ENCODE peak calls at places on chromosome 20, in eight cellular contexts. M is lower leg skin, X is fibroblast of mammary gland, G is left ventricle myocardium inferior, B is cardiac fibroblast, Q is astrocyte of the spinal cord, O is lung, H is AG04449. N is an unnamed sample.

GRCh38 chr20:32672982-32673727 is 586 bp downstream of the C20orf203 start:
- DNase-seq in M (no peak), X (no peak), G (no peak), B (no peak), Q (no peak), O (no peak), H (no peak), N (no peak)

GRCh38 chr20:37201827-37202162 is 22.4 kb upstream of the MROH8 start:
- DNase-seq in M (no peak), X (no peak), G (no peak), B (no peak), Q (no peak), O (no peak), H (no peak), N (no peak)

GRCh38 chr20:25076201-25076600 is 5.7 kb downstream of the VSX1 start:
- DNase-seq in M (no peak), X (no peak), G (no peak), B (no peak), Q (no peak), O (no peak), H (no peak), N (no peak)

GRCh38 chr20:13318871-13319521 is 97.9 kb downstream of the ISM1 start:
- DNase-seq in M (no peak), X (no peak), G (no peak), B (no peak), Q (no peak), O (no peak), H (no peak), N (no peak)

GRCh38 chr20:16017656-16018055 is 555.6 kb downstream of the KIF16B start:
- DNase-seq in M (no peak), X (peak), G (no peak), B (no peak), Q (no peak), O (no peak), H (no peak), N (no peak)

GRCh38 chr20:24639167-24639548 is 169.7 kb downstream of the SYNDIG1 start:
- DNase-seq in M (no peak), X (no peak), G (no peak), B (no peak), Q (no peak), O (no peak), H (no peak), N (no peak)

GRCh38 chr20:37233471-37234253 is 28.0 kb downstream of the GHRH start:
- DNase-seq in M (no peak), X (no peak), G (no peak), B (no peak), Q (no peak), O (no peak), H (no peak), N (no peak)

GRCh38 chr20:16048881-16049280 is 524.4 kb downstream of the KIF16B start:
- DNase-seq in M (no peak), X (no peak), G (no peak), B (no peak), Q (no peak), O (no peak), H (no peak), N (no peak)

GRCh38 chr20:50152394-50153152 is 950 bp downstream of the PEDS1 start:
- DNase-seq in M (no peak), X (no peak), G (no peak), B (no peak), Q (no peak), O (no peak), H (no peak), N (no peak)

GRCh38 chr20:24617757-24618450 is 148.5 kb downstream of the SYNDIG1 start:
- DNase-seq in M (no peak), X (no peak), G (no peak), B (no peak), Q (no peak), O (no peak), H (no peak), N (no peak)

GRCh38 chr20:37677969-37678610 is 15.7 kb upstream of the CTNNBL1 start:
- DNase-seq in M (no peak), X (no peak), G (no peak), B (no peak), Q (no peak), O (no peak), H (no peak), N (no peak)

GRCh38 chr20:25863536-25864325 is 167.1 kb upstream of the ZNF337 start:
- DNase-seq in M (no peak), X (no peak), G (no peak), B (no peak), Q (no peak), O (no peak), H (no peak), N (peak)

GRCh38 chr20:46034039-46034438 is 5.0 kb downstream of the SLC12A5 start:
- DNase-seq in M (no peak), X (peak), G (no peak), B (no peak), Q (no peak), O (no peak), H (no peak), N (no peak)

GRCh38 chr20:63580796-63581461 is 6.9 kb upstream of the HELZ2 start:
- DNase-seq in M (no peak), X (peak), G (no peak), B (peak), Q (peak), O (no peak), H (no peak), N (peak)

GRCh38 chr20:53642196-53643030 is 48.8 kb upstream of the ZNF217 start:
- DNase-seq in M (peak), X (peak), G (no peak), B (peak), Q (peak), O (no peak), H (no peak), N (peak)

GRCh38 chr20:61387204-61387958 is 135.3 kb downstream of the CDH4 start:
- DNase-seq in M (no peak), X (peak), G (no peak), B (peak), Q (peak), O (peak), H (no peak), N (peak)

GRCh38 chr20:54194724-54195438 is 13.0 kb upstream of the PFDN4 start:
- DNase-seq in M (no peak), X (peak), G (no peak), B (no peak), Q (no peak), O (no peak), H (no peak), N (no peak)

GRCh38 chr20:48637461-48637860 is 190.3 kb downstream of the PREX1 start:
- DNase-seq in M (no peak), X (no peak), G (no peak), B (no peak), Q (no peak), O (no peak), H (no peak), N (no peak)

GRCh38 chr20:25573288-25574251 is 11.8 kb downstream of the NINL start:
- DNase-seq in M (no peak), X (peak), G (no peak), B (no peak), Q (peak), O (no peak), H (no peak), N (peak)

GRCh38 chr20:49380245-49380875 is 102.1 kb downstream of the KCNB1 start:
- DNase-seq in M (no peak), X (no peak), G (no peak), B (no peak), Q (no peak), O (no peak), H (no peak), N (no peak)

GRCh38 chr20:25695532-25696383 is 895 bp downstream of the ZNF337 start:
- DNase-seq in M (peak), X (peak), G (no peak), B (peak), Q (no peak), O (no peak), H (no peak), N (peak)

GRCh38 chr20:9458075-9458818 is 56.1 kb upstream of the LAMP5 start:
- DNase-seq in M (no peak), X (peak), G (no peak), B (peak), Q (peak), O (no peak), H (peak), N (peak)

GRCh38 chr20:5511930-5512329 is 195.2 kb upstream of the PROKR2 start:
- DNase-seq in M (no peak), X (no peak), G (no peak), B (no peak), Q (no peak), O (no peak), H (no peak), N (no peak)

GRCh38 chr20:25465398-25465797 is 57.9 kb downstream of the GINS1 start:
- DNase-seq in M (no peak), X (no peak), G (no peak), B (no peak), Q (no peak), O (no peak), H (no peak), N (no peak)

GRCh38 chr20:25173321-25173720 is 22.2 kb upstream of the ENTPD6 start:
- DNase-seq in M (no peak), X (no peak), G (no peak), B (no peak), Q (no peak), O (no peak), H (no peak), N (no peak)

GRCh38 chr20:50218987-50219435 is 28.4 kb downstream of the CEBPB start:
- DNase-seq in M (no peak), X (peak), G (no peak), B (peak), Q (no peak), O (no peak), H (no peak), N (peak)

GRCh38 chr20:47576516-47577033 is 74.9 kb downstream of the NCOA3 start:
- DNase-seq in M (peak), X (peak), G (peak), B (peak), Q (peak), O (peak), H (no peak), N (peak)

GRCh38 chr20:11117808-11118528 is 444.2 kb upstream of the JAG1 start:
- DNase-seq in M (no peak), X (peak), G (no peak), B (peak), Q (peak), O (no peak), H (no peak), N (peak)

GRCh38 chr20:39479196-39479810 is 517.2 kb downstream of the DHX35 start:
- DNase-seq in M (no peak), X (no peak), G (no peak), B (no peak), Q (no peak), O (no peak), H (no peak), N (no peak)

GRCh38 chr20:44388466-44389023 is 33.0 kb downstream of the HNF4A start:
- DNase-seq in M (peak), X (peak), G (peak), B (peak), Q (peak), O (peak), H (peak), N (peak)

GRCh38 chr20:50729925-50730764 is 1.2 kb upstream of the PARD6B start:
- DNase-seq in M (no peak), X (peak), G (no peak), B (peak), Q (peak), O (no peak), H (no peak), N (no peak)

GRCh38 chr20:25372584-25373336 is 17.9 kb downstream of the ABHD12 start:
- DNase-seq in M (no peak), X (peak), G (no peak), B (peak), Q (peak), O (no peak), H (peak), N (peak)

GRCh38 chr20:5191829-5192569 is 65.2 kb downstream of the CDS2 start:
- DNase-seq in M (no peak), X (peak), G (no peak), B (peak), Q (peak), O (no peak), H (no peak), N (peak)

GRCh38 chr20:45100563-45101245 is at the start of gene KCNS1:
- DNase-seq in M (no peak), X (no peak), G (no peak), B (peak), Q (peak), O (no peak), H (no peak), N (no peak)

GRCh38 chr20:53571555-53572286 is 21.9 kb downstream of the ZNF217 start:
- DNase-seq in M (no peak), X (no peak), G (no peak), B (no peak), Q (no peak), O (no peak), H (no peak), N (no peak)

GRCh38 chr20:1898496-1899168 is 3.4 kb downstream of the SIRPA start:
- DNase-seq in M (no peak), X (no peak), G (no peak), B (no peak), Q (no peak), O (no peak), H (no peak), N (no peak)

GRCh38 chr20:1897486-1897885 is 2.3 kb downstream of the SIRPA start:
- DNase-seq in M (peak), X (peak), G (no peak), B (peak), Q (no peak), O (no peak), H (no peak), N (peak)

GRCh38 chr20:1896859-1897258 is 1.7 kb downstream of the SIRPA start:
- DNase-seq in M (no peak), X (no peak), G (no peak), B (no peak), Q (no peak), O (no peak), H (no peak), N (no peak)

GRCh38 chr20:1899169-1899525 is 3.9 kb downstream of the SIRPA start:
- DNase-seq in M (no peak), X (no peak), G (no peak), B (no peak), Q (no peak), O (no peak), H (no peak), N (no peak)

DNA sequence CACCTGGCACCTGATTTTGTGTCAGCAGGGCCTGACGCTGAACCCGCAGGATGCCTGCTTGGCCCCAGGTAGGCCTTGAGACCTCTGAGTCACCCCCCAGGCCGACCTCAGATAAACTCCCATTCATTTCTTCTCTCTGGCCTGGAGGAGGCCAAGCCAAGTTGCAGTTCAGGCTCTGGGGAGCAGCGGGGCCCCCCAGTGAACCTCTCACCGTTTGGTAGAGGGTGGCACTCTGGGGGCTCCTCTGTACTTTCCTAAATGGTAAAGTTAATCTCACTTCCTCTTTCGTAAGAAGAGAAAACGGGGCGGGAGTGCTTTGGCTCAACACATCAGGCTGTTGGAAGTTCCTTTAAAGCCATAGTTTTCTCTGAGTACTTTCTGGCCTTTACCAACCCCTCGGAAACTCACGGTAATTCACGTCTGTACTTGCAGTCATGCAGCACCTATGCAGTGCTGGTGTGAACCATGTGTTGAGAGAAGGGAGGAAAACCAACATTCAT is 2.8 kb downstream of the SIRPA start:
- DNase-seq in M (no peak), X (peak), G (no peak), B (peak), Q (no peak), O (no peak), H (no peak), N (peak)
- H3K4me3 ChIP-seq in M (no peak), X (no peak), G (peak), B (no peak), Q (no peak), O (no peak), H (no peak), N (peak)

GRCh38 chr20:52305843-52306242 is 114.3 kb upstream of the ZFP64 start:
- DNase-seq in M (no peak), X (no peak), G (no peak), B (no peak), Q (no peak), O (no peak), H (no peak), N (no peak)

GRCh38 chr20:52306477-52306876 is 114.9 kb upstream of the ZFP64 start:
- DNase-seq in M (no peak), X (no peak), G (no peak), B (no peak), Q (no peak), O (no peak), H (no peak), N (no peak)

GRCh38 chr20:52305029-52305645 is 113.6 kb upstream of the ZFP64 start:
- DNase-seq in M (no peak), X (no peak), G (no peak), B (no peak), Q (no peak), O (no peak), H (no peak), N (no peak)

GRCh38 chr20:52303281-52303950 is 111.8 kb upstream of the ZFP64 start:
- DNase-seq in M (no peak), X (no peak), G (no peak), B (no peak), Q (no peak), O (no peak), H (no peak), N (no peak)

GRCh38 chr20:52302736-52303135 is 111.2 kb upstream of the ZFP64 start:
- DNase-seq in M (no peak), X (no peak), G (no peak), B (no peak), Q (no peak), O (no peak), H (no peak), N (no peak)
- TF ChIP-seq CTCF in M (no peak), X (no peak), G (no peak), B (no peak), Q (no peak), O (no peak), H (no peak), N (no peak)

GRCh38 chr20:41664584-41664983 is 46.4 kb upstream of the CHD6 start:
- DNase-seq in M (no peak), X (peak), G (no peak), B (no peak), Q (no peak), O (no peak), H (no peak), N (peak)
- H3K4me3 ChIP-seq in M (no peak), X (no peak), G (no peak), B (no peak), Q (no peak), O (no peak), H (no peak), N (no peak)

DNA sequence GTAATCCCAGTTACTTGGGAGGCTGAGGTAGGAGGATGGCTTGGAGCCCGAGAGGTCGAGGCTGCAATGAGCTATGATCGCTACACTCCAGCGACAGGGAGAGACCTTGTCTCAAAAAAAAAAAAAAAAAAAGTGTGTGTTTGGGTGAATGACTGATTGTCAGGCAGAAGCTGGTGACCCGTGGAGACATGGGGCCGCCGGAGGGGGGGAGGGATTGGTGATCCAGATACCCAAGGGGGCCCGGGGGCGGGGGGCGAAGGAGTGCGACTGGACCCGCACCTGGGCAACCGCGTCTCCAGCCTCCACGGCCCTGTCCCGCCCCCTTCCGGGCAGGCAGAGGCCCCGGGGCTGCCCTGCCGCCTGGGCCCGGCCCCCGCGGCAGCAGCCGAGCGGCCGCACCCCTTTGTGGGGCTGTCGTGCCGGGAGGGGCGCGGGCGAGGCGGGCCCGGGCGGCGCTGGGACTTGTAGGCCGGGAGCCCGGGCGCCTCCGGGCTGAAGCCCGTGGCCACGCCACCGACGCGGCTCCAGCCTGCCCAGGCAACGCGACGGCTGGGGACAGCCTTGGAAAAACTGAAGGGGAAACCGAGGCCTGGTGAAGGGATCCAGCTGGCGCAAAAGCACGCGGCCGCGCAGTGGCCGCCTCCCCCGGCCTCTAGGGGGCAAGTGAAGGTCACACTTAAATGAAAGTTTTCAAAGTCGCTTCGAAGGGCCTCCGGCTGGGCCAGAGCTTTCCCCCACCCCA is 2.1 kb upstream of the RBM38 start:
- DNase-seq in M (peak), X (peak), G (peak), B (peak), Q (peak), O (peak), H (no peak), N (peak)
- TF ChIP-seq CTCF in M (no peak), X (peak), G (peak), B (peak), Q (peak), O (no peak), H (peak), N (peak)

GRCh38 chr20:6576721-6577120 is 190.8 kb upstream of the BMP2 start:
- DNase-seq in M (no peak), X (peak), G (no peak), B (peak), Q (peak), O (no peak), H (no peak), N (peak)
- H3K4me3 ChIP-seq in M (no peak), X (no peak), G (no peak), B (no peak), Q (no peak), O (no peak), H (no peak), N (no peak)

GRCh38 chr20:41748051-41748450 is 129.9 kb upstream of the CHD6 start:
- DNase-seq in M (no peak), X (no peak), G (no peak), B (no peak), Q (no peak), O (no peak), H (no peak), N (no peak)

GRCh38 chr20:41748756-41749582 is 130.8 kb upstream of the CHD6 start:
- DNase-seq in M (no peak), X (no peak), G (no peak), B (no peak), Q (no peak), O (no peak), H (no peak), N (no peak)

GRCh38 chr20:41750137-41750536 is 132.0 kb upstream of the CHD6 start:
- DNase-seq in M (no peak), X (no peak), G (no peak), B (no peak), Q (no peak), O (no peak), H (no peak), N (no peak)

GRCh38 chr20:41747226-41747625 is 129.0 kb upstream of the CHD6 start:
- DNase-seq in M (no peak), X (no peak), G (no peak), B (no peak), Q (no peak), O (no peak), H (no peak), N (no peak)

GRCh38 chr20:41746635-41747034 is 128.5 kb upstream of the CHD6 start:
- DNase-seq in M (no peak), X (no peak), G (no peak), B (no peak), Q (no peak), O (no peak), H (no peak), N (no peak)
- TF ChIP-seq CTCF in M (no peak), X (no peak), G (no peak), B (no peak), Q (no peak), O (no peak), H (no peak), N (no peak)

GRCh38 chr20:22825076-22825475 is 210.0 kb upstream of the SSTR4 start:
- DNase-seq in M (no peak), X (peak), G (no peak), B (peak), Q (no peak), O (no peak), H (no peak), N (peak)

GRCh38 chr20:22827916-22828315 is 207.2 kb upstream of the SSTR4 start:
- DNase-seq in M (no peak), X (no peak), G (no peak), B (no peak), Q (no peak), O (no peak), H (no peak), N (no peak)

GRCh38 chr20:22824077-22824476 is 211.0 kb upstream of the SSTR4 start:
- DNase-seq in M (no peak), X (peak), G (no peak), B (peak), Q (no peak), O (no peak), H (no peak), N (peak)

GRCh38 chr20:22826306-22827230 is 208.5 kb upstream of the SSTR4 start:
- DNase-seq in M (no peak), X (no peak), G (no peak), B (no peak), Q (no peak), O (no peak), H (no peak), N (no peak)

GRCh38 chr20:22825546-22825945 is 209.6 kb upstream of the SSTR4 start:
- DNase-seq in M (no peak), X (no peak), G (no peak), B (peak), Q (no peak), O (no peak), H (no peak), N (no peak)
- H3K4me3 ChIP-seq in M (no peak), X (no peak), G (no peak), B (no peak), Q (no peak), O (no peak), H (no peak), N (no peak)

GRCh38 chr20:58997141-58997770 is 9.8 kb downstream of the CTSZ start:
- DNase-seq in M (no peak), X (no peak), G (no peak), B (no peak), Q (no peak), O (no peak), H (no peak), N (no peak)
- TF ChIP-seq CTCF in M (no peak), X (no peak), G (no peak), B (no peak), Q (no peak), O (no peak), H (no peak), N (no peak)